ENCODE peak calls at places on chromosome 21, in ten cellular contexts. X, J, I, D, O, C, A, F, P and H are unnamed samples. For H3K9me3, the result is how much of the 10 kb centered on the place peaks cover.

GRCh38 chr21:46562472-46562871 is 42.4 kb downstream of the S100B start:
- DNase-seq in O (no peak), I (no peak), P (no peak), X (no peak), J (no peak), C (no peak), F (no peak), A (no peak), D (no peak), H (peak)

GRCh38 chr21:25281134-25281533 is 326.1 kb downstream of the MRPL39 start:
- DNase-seq in D (no peak), P (no peak), A (no peak), O (no peak), J (no peak), C (no peak), I (no peak), X (no peak), F (no peak), H (no peak)

GRCh38 chr21:41582866-41583265 is 74.9 kb upstream of the TMPRSS2 start:
- DNase-seq in D (no peak), P (no peak), J (no peak), X (peak), I (no peak), F (no peak), C (no peak), A (no peak), O (no peak), H (no peak)

GRCh38 chr21:28632718-28633408 is 359.8 kb downstream of the LTN1 start:
- DNase-seq in J (no peak), A (no peak), I (peak), O (no peak), D (no peak), X (peak), P (no peak), C (peak), F (no peak), H (no peak)

GRCh38 chr21:43864313-43864805 is 664 bp upstream of the AGPAT3 start:
- DNase-seq in X (peak), P (peak), O (peak), C (peak), A (no peak), F (no peak), D (no peak), I (peak), J (peak), H (peak)

GRCh38 chr21:25572895-25573310 is 34.4 kb downstream of the MRPL39 start:
- DNase-seq in I (peak), F (no peak), P (no peak), J (no peak), O (no peak), C (no peak), A (no peak), X (no peak), D (peak), H (no peak)

GRCh38 chr21:31922881-31923280 is 50.1 kb downstream of the HUNK start:
- DNase-seq in J (no peak), A (no peak), F (no peak), P (no peak), I (no peak), C (no peak), D (no peak), X (no peak), O (no peak), H (no peak)

GRCh38 chr21:41142051-41142795 is 25.7 kb upstream of the BACE2 start:
- DNase-seq in I (no peak), J (no peak), P (peak), A (no peak), D (no peak), X (peak), O (no peak), C (peak), F (no peak), H (no peak)

GRCh38 chr21:16954787-16955186 is 558.1 kb upstream of the CXADR start:
- DNase-seq in C (peak), P (no peak), A (no peak), F (no peak), I (no peak), J (no peak), D (no peak), O (no peak), X (no peak), H (no peak)

GRCh38 chr21:32094792-32095191 is 184.1 kb downstream of the MIS18A start:
- DNase-seq in F (no peak), X (no peak), P (no peak), D (peak), C (no peak), I (peak), O (no peak), J (no peak), A (no peak), H (no peak)

GRCh38 chr21:43703068-43703880 is 15.7 kb upstream of the PDXK start:
- DNase-seq in I (peak), A (no peak), C (peak), F (no peak), O (peak), J (peak), P (peak), X (no peak), D (no peak), H (peak)

GRCh38 chr21:36471254-36471723 is 8.6 kb downstream of the CLDN14 start:
- DNase-seq in J (no peak), F (no peak), D (no peak), X (no peak), O (no peak), I (no peak), C (no peak), P (no peak), A (no peak), H (no peak)

GRCh38 chr21:39149008-39149407 is 34.2 kb downstream of the PSMG1 start:
- DNase-seq in A (no peak), P (no peak), C (no peak), F (no peak), J (no peak), I (no peak), O (no peak), X (no peak), D (no peak), H (no peak)

GRCh38 chr21:38927776-38928175 is 122.0 kb downstream of the ETS2 start:
- DNase-seq in D (no peak), X (no peak), A (no peak), I (no peak), F (no peak), O (no peak), J (no peak), C (no peak), P (no peak), H (no peak)

GRCh38 chr21:15841856-15842564 is 112.2 kb downstream of the USP25 start:
- DNase-seq in A (no peak), X (no peak), D (no peak), C (no peak), I (peak), F (no peak), J (no peak), P (no peak), O (no peak), H (no peak)

GRCh38 chr21:42465008-42465878 is 30.8 kb downstream of the RSPH1 start:
- DNase-seq in C (no peak), I (no peak), X (no peak), D (no peak), A (no peak), O (peak), J (no peak), F (no peak), P (no peak), H (no peak)

GRCh38 chr21:42161401-42161956 is 57.5 kb upstream of the ABCG1 start:
- DNase-seq in P (no peak), F (no peak), O (no peak), X (no peak), J (no peak), A (no peak), I (no peak), C (no peak), D (no peak), H (no peak)

GRCh38 chr21:31872452-31873274 is at the start of gene HUNK:
- DNase-seq in F (peak), D (peak), C (peak), A (no peak), X (peak), J (peak), P (peak), I (peak), O (peak), H (peak)

GRCh38 chr21:28325618-28326017 is 667.1 kb downstream of the LTN1 start:
- DNase-seq in P (no peak), C (no peak), F (no peak), X (no peak), J (no peak), O (no peak), D (no peak), A (no peak), I (no peak), H (no peak)

GRCh38 chr21:42594616-42595280 is 58.7 kb upstream of the PDE9A start:
- DNase-seq in C (no peak), F (no peak), I (no peak), D (no peak), O (no peak), X (no peak), P (no peak), A (no peak), J (no peak), H (no peak)

GRCh38 chr21:33396966-33397365 is 6.2 kb upstream of the IFNGR2 start:
- DNase-seq in F (no peak), O (no peak), X (no peak), D (no peak), C (no peak), P (no peak), A (no peak), J (no peak), I (peak), H (no peak)

GRCh38 chr21:18614327-18614726 is 210.7 kb upstream of the TMPRSS15 start:
- DNase-seq in X (no peak), D (no peak), O (no peak), C (no peak), F (no peak), J (no peak), A (no peak), I (no peak), P (no peak), H (no peak)

GRCh38 chr21:29514652-29515247 is 216.0 kb downstream of the BACH1 start:
- DNase-seq in O (no peak), J (no peak), A (no peak), X (no peak), C (no peak), I (no peak), P (no peak), F (no peak), D (no peak), H (no peak)

GRCh38 chr21:42781981-42782722 is 97.2 kb downstream of the WDR4 start:
- DNase-seq in D (no peak), O (no peak), J (no peak), F (no peak), A (no peak), I (no peak), C (no peak), X (no peak), P (no peak), H (no peak)

GRCh38 chr21:16945580-16945979 is 567.3 kb upstream of the CXADR start:
- DNase-seq in C (no peak), X (no peak), A (no peak), O (no peak), I (no peak), F (no peak), P (no peak), D (no peak), J (no peak), H (no peak)

GRCh38 chr21:42592156-42592820 is 61.1 kb upstream of the PDE9A start:
- DNase-seq in X (no peak), A (no peak), C (no peak), D (no peak), I (no peak), F (no peak), P (no peak), J (no peak), O (no peak), H (no peak)

GRCh38 chr21:31347435-31348032 is 3.5 kb upstream of the TIAM1 start:
- DNase-seq in D (peak), A (no peak), J (no peak), O (no peak), X (no peak), P (no peak), F (no peak), I (peak), C (peak), H (no peak)

GRCh38 chr21:42850866-42851391 is 28.4 kb downstream of the WDR4 start:
- DNase-seq in A (no peak), J (peak), P (no peak), F (no peak), D (peak), C (peak), O (no peak), X (no peak), I (no peak), H (no peak)

GRCh38 chr21:29265690-29266479 is 32.8 kb upstream of the BACH1 start:
- DNase-seq in O (no peak), P (no peak), F (no peak), I (no peak), A (no peak), C (no peak), J (peak), D (no peak), X (no peak), H (no peak)

GRCh38 chr21:43313939-43314405 is 113.0 kb downstream of the SIK1 start:
- DNase-seq in F (no peak), D (no peak), O (no peak), X (no peak), P (peak), A (no peak), I (no peak), J (no peak), C (no peak), H (no peak)

DNA sequence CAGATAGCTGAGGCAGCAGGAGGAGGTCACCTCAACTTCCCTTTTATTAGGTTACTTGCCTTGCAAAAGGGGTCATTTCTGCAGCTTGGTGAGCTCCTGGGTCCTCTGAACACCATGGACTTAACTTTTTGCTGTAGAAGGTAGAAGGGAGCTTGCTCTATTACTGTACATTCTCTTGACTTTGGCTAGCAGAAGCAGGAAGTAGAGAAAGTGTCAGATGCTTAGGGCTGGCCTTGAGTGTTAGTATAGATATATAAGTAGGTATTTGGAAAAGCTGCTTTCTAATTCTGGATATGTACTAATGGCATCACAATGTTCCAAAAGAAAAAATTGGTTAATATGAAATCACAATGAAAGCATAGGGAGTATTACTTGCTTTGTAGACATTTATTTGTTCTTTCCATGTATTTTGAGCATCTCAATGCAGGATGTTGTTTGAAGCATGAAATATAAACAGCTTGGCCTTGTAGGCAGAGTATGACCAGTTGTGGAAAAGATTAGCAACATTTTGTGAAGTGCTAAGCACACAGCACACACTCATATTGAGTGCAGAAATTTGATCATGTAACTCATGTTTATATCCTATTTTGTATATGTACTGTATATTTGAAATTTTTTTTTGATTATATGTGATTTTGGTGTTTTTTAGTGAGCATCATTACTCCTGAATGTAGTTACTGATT is 108.8 kb downstream of the DYRK1A start:
- DNase-seq in J (no peak), F (no peak), D (no peak), O (no peak), A (no peak), I (no peak), P (no peak), C (no peak), X (no peak), H (no peak)
- H3K27ac ChIP-seq in J (no peak), F (no peak), D (no peak), O (no peak), A (no peak), I (no peak), P (peak), C (no peak), X (no peak), H (no peak)

DNA sequence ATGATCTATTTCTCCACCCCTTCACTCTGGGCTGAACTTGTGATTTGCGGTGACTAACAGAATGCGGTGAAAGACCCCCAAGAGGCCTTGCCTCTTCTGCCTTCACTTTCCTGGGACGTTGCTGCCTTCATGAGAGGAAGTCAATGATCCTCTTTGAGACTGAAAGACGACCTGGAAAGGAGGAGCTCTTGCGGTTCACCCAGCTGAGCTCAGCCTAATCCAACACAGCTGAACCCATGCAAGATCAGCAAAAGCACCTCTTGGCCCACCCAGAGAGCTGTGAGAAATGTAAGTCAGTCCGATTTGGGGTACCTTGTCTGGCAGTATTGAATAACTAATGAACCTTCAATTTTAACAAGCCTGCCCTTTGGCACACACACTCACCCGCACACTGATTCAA is 767.4 kb upstream of the TPTE start:
- DNase-seq in P (no peak), C (no peak), D (no peak), O (no peak), F (no peak), I (no peak), X (no peak), J (no peak), A (no peak), H (no peak)
- H3K9me3 ChIP-seq in P (under half), C (half or more), D (under half), O (under half), F (under half), I (under half), X (under half), J (under half), A (under half), H (under half)

DNA sequence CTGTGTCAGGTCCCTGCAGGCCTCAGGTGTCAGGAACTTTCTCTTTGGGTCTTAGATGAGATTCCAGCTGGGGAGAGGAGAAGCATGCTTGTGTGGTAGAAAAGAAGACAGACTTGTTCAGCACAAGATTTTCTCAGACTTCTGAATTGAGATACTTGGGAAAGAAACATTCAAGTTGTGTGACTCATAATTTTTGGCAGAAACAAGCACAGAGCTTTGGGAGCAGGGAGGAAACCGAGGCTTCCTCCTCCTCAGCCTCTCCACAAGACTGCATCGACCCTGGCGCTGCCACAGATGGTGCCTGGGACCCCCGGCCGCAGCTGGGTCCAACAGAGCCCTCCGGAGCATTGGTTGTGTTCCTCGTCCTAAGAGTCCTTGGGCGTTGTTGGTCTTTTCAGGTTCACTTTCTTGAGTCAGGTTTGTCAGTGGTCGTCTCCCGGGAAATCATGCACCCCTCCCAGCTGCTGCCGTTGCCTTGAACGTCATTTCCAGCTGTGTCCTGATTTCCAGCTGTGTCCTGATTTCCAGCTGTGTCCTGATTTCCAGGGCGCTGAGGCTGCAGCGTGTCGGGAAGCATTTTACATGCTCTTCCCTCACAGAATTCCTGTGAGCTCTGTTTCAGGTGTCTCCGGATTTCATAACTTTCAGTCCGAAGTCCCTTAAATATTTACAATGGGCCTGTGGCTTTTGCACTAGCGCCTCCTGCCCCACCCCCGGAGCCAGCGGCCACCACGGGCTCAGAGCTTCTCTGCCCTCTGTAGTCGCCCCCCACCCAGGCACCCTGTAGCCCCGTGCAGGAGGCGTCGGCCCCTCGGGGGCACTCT is 66.5 kb downstream of the COL18A1 start:
- DNase-seq in I (peak), O (no peak), F (peak), C (no peak), D (no peak), J (no peak), P (peak), A (no peak), X (no peak), H (no peak)
- H3K4me3 ChIP-seq in I (peak), O (no peak), F (peak), C (no peak), D (no peak), J (no peak), P (no peak), A (no peak), X (no peak), H (no peak)

DNA sequence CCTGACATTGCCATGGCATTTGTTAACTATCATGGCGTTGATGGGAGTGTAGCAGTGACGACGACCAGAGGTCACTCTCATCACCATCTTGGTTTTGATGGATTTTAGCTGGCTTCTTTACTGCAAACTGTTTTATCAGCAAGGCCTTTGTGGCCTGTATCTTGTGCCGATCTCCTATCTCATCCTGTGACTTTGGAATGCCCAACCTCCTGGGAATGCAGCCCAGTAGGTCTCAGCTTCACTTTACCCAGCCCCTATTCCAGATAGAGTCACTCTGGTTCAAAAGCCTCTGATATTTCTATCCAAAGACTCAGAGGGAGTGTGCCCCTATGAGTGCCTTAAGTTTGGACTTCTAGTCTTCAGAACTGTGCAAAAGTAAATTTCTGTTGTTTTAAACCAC is 130.1 kb downstream of the ADAMTS1 start:
- DNase-seq in F (no peak), A (no peak), O (no peak), I (no peak), C (no peak), J (no peak), D (no peak), P (no peak), X (no peak), H (no peak)
- H3K27ac ChIP-seq in F (no peak), A (no peak), O (no peak), I (no peak), C (no peak), J (no peak), D (no peak), P (no peak), X (no peak), H (no peak)

GRCh38 chr21:20649231-20649630 is 349.0 kb upstream of the NCAM2 start:
- DNase-seq in A (no peak), C (no peak), F (no peak), D (no peak), I (no peak), P (no peak), J (no peak), O (no peak), X (no peak), H (no peak)
- H3K9me3 ChIP-seq in A (under half), C (under half), F (under half), D (under half), I (under half), P (under half), J (under half), O (under half), X (under half), H (under half)

DNA sequence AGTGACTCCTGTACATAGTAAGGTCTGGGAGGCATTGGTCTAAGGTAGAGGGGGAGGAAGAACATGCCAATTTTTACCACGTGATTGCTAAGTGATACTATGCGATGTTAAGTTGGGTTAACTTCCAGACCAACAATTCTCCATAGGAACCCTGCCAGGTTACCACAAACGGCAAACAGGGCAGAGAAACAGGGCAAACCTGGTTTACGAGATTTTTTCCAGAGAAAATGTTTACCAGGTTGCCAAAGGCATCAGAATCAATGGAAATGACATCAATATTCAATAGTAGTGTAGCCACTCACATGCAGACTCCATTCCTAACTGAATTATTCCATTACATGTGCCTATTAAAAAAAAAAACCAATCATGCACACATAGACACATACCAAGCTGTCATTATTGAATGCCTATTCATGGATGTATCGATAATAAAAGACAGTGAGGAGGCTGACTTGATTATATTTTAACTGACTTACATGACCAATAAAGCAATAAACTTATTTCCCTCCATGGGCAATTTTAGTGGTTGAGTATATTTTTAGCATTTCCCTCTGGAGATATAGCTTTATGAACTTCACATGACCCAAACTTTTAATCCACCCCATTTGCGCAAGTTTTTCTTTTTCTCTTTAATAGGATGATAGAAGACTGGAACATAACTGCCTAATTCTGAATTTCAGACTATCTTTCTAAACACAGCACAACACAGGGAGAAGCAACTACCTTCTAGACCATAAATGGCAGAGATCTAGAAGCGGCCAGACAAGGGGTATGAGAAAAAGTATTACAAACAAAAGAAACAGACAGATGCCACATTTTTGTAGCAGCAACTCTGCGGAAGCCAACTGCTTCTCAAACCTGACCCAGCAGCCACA is 40.6 kb upstream of the KCNE1 start:
- DNase-seq in I (peak), J (no peak), C (no peak), X (no peak), F (no peak), P (no peak), D (no peak), O (no peak), A (no peak), H (no peak)
- H3K4me3 ChIP-seq in I (no peak), J (no peak), C (no peak), X (no peak), F (no peak), P (no peak), D (no peak), O (no peak), A (no peak), H (no peak)